ENCODE peak calls at places on chromosomes 7 and 10, in seven cellular contexts. L is ELR, Q is foreskin fibroblast, H is HT-29, S is heart right ventricle, X is A673, K is psoas muscle. F is an unnamed sample.

GRCh38 chr10:97718659-97719142 is 5.2 kb downstream of the MARVELD1 start:
- DNase-seq in K (no peak), Q (no peak), H (peak; percentile 96), S (no peak), L (no peak), X (no peak), F (no peak)

GRCh38 chr7:43303740-43304241 is 191.3 kb downstream of the HECW1 start:
- DNase-seq in Q (peak; percentile 9), L (peak; percentile 14), X (peak; percentile 80), S (no peak), K (no peak), H (no peak), F (no peak)

GRCh38 chr10:48439581-48440041 is 133.1 kb downstream of the MAPK8 start:
- DNase-seq in S (no peak), H (no peak), X (no peak), L (no peak), K (no peak), Q (no peak), F (no peak)

GRCh38 chr10:77463967-77464745 is 173.5 kb downstream of the KCNMA1 start:
- DNase-seq in X (no peak), S (no peak), H (no peak), K (no peak), Q (peak; percentile 61), L (peak; percentile 52), F (no peak)

GRCh38 chr7:134196439-134196838 is 69.3 kb downstream of the LRGUK start:
- DNase-seq in S (no peak), X (no peak), Q (no peak), L (no peak), K (no peak), H (no peak), F (no peak)

GRCh38 chr7:70574970-70575799 is 556.8 kb upstream of the GALNT17 start:
- DNase-seq in H (no peak), S (no peak), K (no peak), X (peak; percentile 28), L (peak; percentile 3), Q (no peak), F (no peak)

GRCh38 chr7:40916811-40917210 is 782.0 kb downstream of the SUGCT start:
- DNase-seq in X (no peak), H (no peak), Q (no peak), K (no peak), L (no peak), S (no peak), F (no peak)

GRCh38 chr7:297611-298374 is 7.8 kb downstream of the FOXL3 start:
- DNase-seq in Q (no peak), L (no peak), K (no peak), H (no peak), X (no peak), S (no peak), F (no peak)

GRCh38 chr10:91381562-91381923 is 28.6 kb upstream of the HECTD2 start:
- DNase-seq in X (peak; percentile 42), S (no peak), L (no peak), H (no peak), Q (peak; percentile 10), K (no peak), F (no peak)

GRCh38 chr7:37352974-37353948 is 95.4 kb downstream of the ELMO1 start:
- DNase-seq in L (no peak), Q (no peak), S (no peak), X (no peak), K (peak; percentile 52), H (peak; percentile 57), F (no peak)

GRCh38 chr10:96660297-96660696 is 60.0 kb downstream of the PIK3AP1 start:
- DNase-seq in X (no peak), Q (no peak), K (no peak), S (no peak), H (no peak), L (no peak), F (no peak)

GRCh38 chr7:113394856-113395255 is 276.5 kb upstream of the SMIM30 start:
- DNase-seq in S (no peak), H (no peak), Q (no peak), K (no peak), L (no peak), X (peak; percentile 53), F (no peak)

GRCh38 chr10:5948999-5949759 is 28.2 kb downstream of the IL15RA start:
- DNase-seq in L (peak; percentile 75), S (peak; percentile 54), Q (peak; percentile 53), H (peak; percentile 65), K (peak; percentile 69), X (peak; percentile 75), F (no peak)

GRCh38 chr10:86363184-86363832 is 3.3 kb downstream of the GRID1 start:
- DNase-seq in X (no peak), S (peak; percentile 54), Q (no peak), L (no peak), H (no peak), K (peak; percentile 51), F (no peak)

GRCh38 chr10:84352251-84352842 is 24.0 kb downstream of the CCSER2 start:
- DNase-seq in Q (no peak), S (peak; percentile 22), X (peak; percentile 72), K (no peak), H (peak; percentile 75), L (peak; percentile 73), F (no peak)

GRCh38 chr10:73076361-73077183 is 20.1 kb downstream of the P4HA1 start:
- DNase-seq in H (no peak), L (peak; percentile 54), S (no peak), Q (peak; percentile 57), X (peak; percentile 72), K (no peak), F (no peak)

GRCh38 chr7:156080046-156080445 is 267.8 kb upstream of the SHH start:
- DNase-seq in L (no peak), Q (no peak), S (no peak), K (no peak), H (no peak), X (no peak), F (no peak)

GRCh38 chr10:99843310-99843709 is 60.9 kb downstream of the ABCC2 start:
- DNase-seq in Q (no peak), L (no peak), S (no peak), H (no peak), X (no peak), K (no peak), F (no peak)

GRCh38 chr7:24926623-24927539 is 53.1 kb downstream of the OSBPL3 start:
- DNase-seq in K (no peak), L (peak; percentile 64), X (no peak), S (no peak), H (no peak), Q (peak; percentile 48), F (no peak)

GRCh38 chr10:6512182-6512581 is 67.9 kb downstream of the PRKCQ start:
- DNase-seq in L (no peak), S (no peak), X (no peak), K (no peak), Q (no peak), H (no peak), F (no peak)

GRCh38 chr10:119665901-119666708 is 14.9 kb downstream of the BAG3 start:
- DNase-seq in X (no peak), S (no peak), H (no peak), L (no peak), K (no peak), Q (no peak), F (no peak)

GRCh38 chr10:132003286-132003924 is 21.7 kb upstream of the BNIP3 start:
- DNase-seq in Q (no peak), L (no peak), K (no peak), H (no peak), X (no peak), S (no peak), F (no peak)

GRCh38 chr7:144027070-144027469 is 21.7 kb upstream of the OR2A5 start:
- DNase-seq in X (peak; percentile 19), Q (peak; percentile 8), S (no peak), L (peak; percentile 31), H (peak; percentile 53), K (no peak), F (peak; percentile 32)

GRCh38 chr10:3963191-3963673 is 178.2 kb upstream of the KLF6 start:
- DNase-seq in X (no peak), H (peak; percentile 86), K (no peak), S (no peak), L (no peak), Q (no peak), F (no peak)

GRCh38 chr10:15864419-15864818 is 4.1 kb upstream of the MINDY3 start:
- DNase-seq in L (no peak), X (no peak), K (no peak), S (no peak), Q (no peak), H (no peak), F (no peak)

GRCh38 chr10:126160571-126160970 is 227.7 kb downstream of the ADAM12 start:
- DNase-seq in K (no peak), H (no peak), X (no peak), S (no peak), L (no peak), Q (no peak), F (no peak)

GRCh38 chr7:88758355-88759215 is 915 bp upstream of the ZNF804B start:
- DNase-seq in H (no peak), L (no peak), K (no peak), S (peak; percentile 20), Q (peak; percentile 8), X (peak; percentile 14), F (no peak)

GRCh38 chr10:97647556-97647955 is 7.1 kb downstream of the PI4K2A start:
- DNase-seq in L (peak; percentile 80), H (no peak), Q (peak; percentile 47), X (no peak), S (no peak), K (no peak), F (peak; percentile 27)